ENCODE peak calls at places on chromosomes 11 and 22, in five cellular contexts. A is stomach, S is AG04450, N is astrocyte of the spinal cord, I is transverse colon. L is an unnamed sample.
A peak's percentile ranks its signal among the peaks of the same experiment; 100 is the strongest.

GRCh38 chr22:25437414-25438160 is 126.9 kb upstream of the GRK3 start:
- DNase-seq in A (no peak), S (no peak), N (no peak), I (no peak), L (peak; percentile 71)

GRCh38 chr11:110435780-110436717 is 6.3 kb downstream of the FDX1 start:
- DNase-seq in A (no peak), S (no peak), N (no peak), I (no peak), L (no peak)

GRCh38 chr11:2898366-2899079 is 12.9 kb upstream of the CDKN1C start:
- DNase-seq in A (peak; percentile 57), S (peak; percentile 69), N (peak; percentile 88), I (peak; percentile 63), L (no peak)

GRCh38 chr11:114060402-114061052 is 1.0 kb downstream of the ZBTB16 start:
- DNase-seq in A (peak; percentile 45), S (no peak), N (peak; percentile 33), I (no peak), L (peak; percentile 72)

GRCh38 chr22:30240541-30241417 is 5.8 kb downstream of the LIF start:
- DNase-seq in A (no peak), S (no peak), N (no peak), I (no peak), L (no peak)

GRCh38 chr22:27405672-27406388 is 395.7 kb downstream of the MN1 start:
- DNase-seq in A (peak; percentile 73), S (no peak), N (peak; percentile 38), I (peak; percentile 57), L (peak; percentile 93)

GRCh38 chr22:38412435-38413084 is 42.4 kb downstream of the KCNJ4 start:
- DNase-seq in A (no peak), S (no peak), N (no peak), I (no peak), L (peak; percentile 80)

GRCh38 chr11:78786086-78786485 is 211.4 kb upstream of the NARS2 start:
- DNase-seq in A (no peak), S (no peak), N (no peak), I (no peak), L (peak; percentile 30)

GRCh38 chr11:86214710-86215109 is 29.8 kb upstream of the EED start:
- DNase-seq in A (no peak), S (no peak), N (no peak), I (no peak), L (no peak)

GRCh38 chr11:22703040-22703439 is 36.6 kb downstream of the GAS2 start:
- DNase-seq in A (no peak), S (peak; percentile 46), N (peak; percentile 86), I (no peak), L (no peak)

GRCh38 chr11:96543177-96543576 is 153.4 kb downstream of the JRKL start:
- DNase-seq in A (no peak), S (no peak), N (no peak), I (no peak), L (no peak)

GRCh38 chr22:27377901-27378300 is 423.7 kb downstream of the MN1 start:
- DNase-seq in A (peak; percentile 83), S (no peak), N (no peak), I (peak; percentile 17), L (no peak)

GRCh38 chr22:30265851-30266444 is 703 bp downstream of the OSM start:
- DNase-seq in A (peak; percentile 68), S (no peak), N (no peak), I (peak; percentile 73), L (peak; percentile 67)

GRCh38 chr11:132846080-132846479 is 686.2 kb downstream of the OPCML start:
- DNase-seq in A (no peak), S (no peak), N (no peak), I (no peak), L (no peak)

GRCh38 chr22:21754523-21755128 is 19.0 kb upstream of the YPEL1 start:
- DNase-seq in A (peak; percentile 66), S (no peak), N (no peak), I (no peak), L (no peak)

GRCh38 chr22:30892731-30893221 is 75.8 kb downstream of the MORC2 start:
- DNase-seq in A (peak; percentile 10), S (no peak), N (no peak), I (no peak), L (peak; percentile 35)

GRCh38 chr11:117315285-117316196 is 515 bp downstream of the BACE1 start:
- DNase-seq in A (no peak), S (no peak), N (no peak), I (no peak), L (no peak)

GRCh38 chr22:25070870-25071465 is 118.5 kb downstream of the KIAA1671 start:
- DNase-seq in A (no peak), S (no peak), N (no peak), I (no peak), L (no peak)

GRCh38 chr11:114762437-114762836 is 84.1 kb downstream of the NXPE2 start:
- DNase-seq in A (peak; percentile 48), S (peak; percentile 23), N (peak; percentile 62), I (peak; percentile 86), L (peak; percentile 88)

GRCh38 chr11:120106354-120106753 is 31.6 kb downstream of the TRIM29 start:
- DNase-seq in A (no peak), S (no peak), N (no peak), I (no peak), L (no peak)

GRCh38 chr11:11608783-11609232 is 13.0 kb downstream of the GALNT18 start:
- DNase-seq in A (no peak), S (no peak), N (no peak), I (no peak), L (no peak)

GRCh38 chr22:40040927-40041326 is 46.2 kb downstream of the FAM83F start:
- DNase-seq in A (no peak), S (no peak), N (peak; percentile 16), I (peak; percentile 27), L (no peak)

GRCh38 chr11:74138572-74138971 is 32.2 kb downstream of the C2CD3 start:
- DNase-seq in A (no peak), S (peak; percentile 97), N (peak; percentile 98), I (no peak), L (no peak)

GRCh38 chr11:117883063-117883462 is 6.6 kb upstream of the FXYD6 start:
- DNase-seq in A (no peak), S (no peak), N (no peak), I (no peak), L (peak; percentile 30)

DNA sequence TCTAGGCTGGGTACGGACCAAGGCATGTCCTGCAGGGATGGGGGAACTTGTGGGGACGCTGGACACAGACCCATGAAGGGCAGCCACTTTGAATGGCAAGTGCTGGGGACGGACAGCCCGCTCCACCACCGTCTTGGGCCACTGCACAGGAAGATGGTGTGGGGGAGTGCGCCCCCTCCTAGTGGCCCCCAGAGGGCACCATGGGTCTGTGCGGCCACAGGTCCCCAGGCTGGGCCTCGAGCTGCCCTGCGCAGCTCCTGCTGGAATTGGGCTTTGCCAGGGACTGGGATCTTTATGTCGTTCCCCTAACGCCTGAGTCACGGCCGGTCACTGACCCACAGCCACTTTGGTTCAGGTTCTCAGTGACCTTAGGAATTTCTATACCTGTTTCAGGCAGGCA is 44.4 kb downstream of the NAT10 start:
- DNase-seq in A (no peak), S (no peak), N (no peak), I (no peak), L (peak; percentile 63)
- TF ChIP-seq CTCF in A (no peak), S (peak; percentile 47), N (peak; percentile 50), I (no peak), L (peak; percentile 69)

GRCh38 chr22:19986410-19987341 is 29.9 kb downstream of the ARVCF start:
- DNase-seq in A (peak; percentile 79), S (peak; percentile 21), N (peak; percentile 70), I (peak; percentile 83), L (peak; percentile 93)

GRCh38 chr22:19987394-19988306 is 29.0 kb downstream of the ARVCF start:
- DNase-seq in A (no peak), S (no peak), N (no peak), I (peak; percentile 23), L (no peak)

GRCh38 chr22:19984851-19985811 is 31.5 kb downstream of the ARVCF start:
- DNase-seq in A (no peak), S (no peak), N (no peak), I (no peak), L (no peak)

GRCh38 chr22:19984201-19984753 is 32.3 kb downstream of the ARVCF start:
- DNase-seq in A (no peak), S (peak; percentile 16), N (peak; percentile 74), I (no peak), L (no peak)

DNA sequence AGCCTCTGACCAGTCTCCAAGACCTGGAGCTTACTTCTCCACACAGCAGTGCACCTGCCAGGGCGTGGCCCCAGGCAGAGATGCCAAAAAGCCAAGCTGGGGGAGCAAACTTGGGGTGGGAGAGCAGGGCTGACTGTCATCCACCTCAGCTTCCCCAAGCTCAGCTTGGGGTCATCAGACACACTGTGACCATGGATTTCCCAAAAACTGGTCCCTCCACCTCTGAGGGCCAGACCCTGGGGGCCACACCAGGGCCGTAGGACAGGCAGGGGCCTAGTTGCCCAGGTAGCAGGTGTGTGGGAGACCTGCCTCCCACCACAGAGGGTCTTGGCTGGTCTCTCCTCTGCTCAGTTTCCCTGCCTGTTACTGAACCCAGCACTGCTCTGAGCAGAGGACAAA is 30.6 kb downstream of the ARVCF start:
- DNase-seq in A (no peak), S (no peak), N (no peak), I (no peak), L (no peak)
- H3K4me3 ChIP-seq in A (peak overlapping the region; percentile 61), S (peak overlapping the region; percentile 76), N (peak overlapping the region; percentile 57), I (peak overlapping the region; percentile 55), L (peak overlapping the region; percentile 91)

GRCh38 chr11:75582935-75583709 is 21.1 kb downstream of the SERPINH1 start:
- DNase-seq in A (peak; percentile 46), S (no peak), N (peak; percentile 69), I (peak; percentile 57), L (peak; percentile 91)
- TF ChIP-seq CTCF in A (no peak), S (peak; percentile 34), N (peak; percentile 39), I (peak; percentile 54), L (peak; percentile 72)

DNA sequence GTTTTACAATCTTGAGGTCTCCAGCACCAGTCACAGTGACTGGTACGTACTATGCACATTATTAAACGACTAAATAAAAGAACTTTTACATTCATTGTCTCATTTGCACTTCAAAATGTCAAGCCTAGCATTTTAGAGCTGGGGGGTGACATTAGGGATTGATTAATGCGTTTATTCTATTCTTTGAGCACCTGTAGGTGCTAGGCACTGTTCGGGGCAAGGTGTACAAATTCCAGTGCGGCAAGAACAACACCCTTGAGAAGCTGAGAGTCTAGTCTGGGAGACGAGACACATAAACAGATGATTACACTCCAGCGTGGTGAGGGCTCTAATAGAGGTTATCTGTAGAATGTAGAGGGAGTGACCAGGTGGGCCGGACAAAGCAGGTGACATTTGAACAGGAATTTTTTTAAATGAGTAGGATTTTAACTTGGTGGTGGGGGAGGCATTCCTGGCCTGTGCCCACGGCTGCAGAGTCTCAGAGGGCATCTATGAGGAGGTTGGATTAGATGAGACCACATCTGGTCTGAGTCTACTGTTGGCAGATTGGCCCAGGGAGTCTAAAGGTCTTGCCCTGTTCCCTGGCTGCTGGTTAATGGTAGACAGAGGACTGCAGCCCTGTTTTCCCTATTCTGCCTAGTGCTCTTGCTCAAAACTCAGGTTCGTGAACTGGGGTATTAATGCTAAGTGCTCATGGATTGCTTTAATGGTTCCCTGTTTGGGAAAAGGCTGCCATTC is 956 bp downstream of the CAT start:
- DNase-seq in A (no peak), S (no peak), N (no peak), I (peak; percentile 11), L (no peak)
- H3K4me3 ChIP-seq in A (peak overlapping the region; percentile 90), S (peak overlapping the region; percentile 87), N (peak overlapping the region; percentile 87), I (peak overlapping the region; percentile 84), L (peak overlapping the region; percentile 76)

GRCh38 chr11:17651681-17652080 is 67.7 kb upstream of the MYOD1 start:
- DNase-seq in A (no peak), S (no peak), N (no peak), I (no peak), L (peak; percentile 33)
- TF ChIP-seq CTCF in A (no peak), S (no peak), N (no peak), I (no peak), L (no peak)

L was measured in endodermal cell.